ENCODE peak calls at places on chromosomes 16 and 17, in four cellular contexts. One of them, this sample, is unnamed.

GRCh38 chr16:54334208-54334607 is 47.6 kb upstream of the IRX3 start:
- DNase-seq in HEK293T: no peak
- DNase-seq in K562: no peak
- DNase-seq in HepG2: no peak
- DNase-seq in this sample: no peak

GRCh38 chr17:34671191-34671590 is 91.8 kb downstream of the TMEM132E start:
- DNase-seq in HEK293T: no peak
- DNase-seq in K562: no peak
- DNase-seq in HepG2: no peak
- DNase-seq in this sample: no peak

GRCh38 chr16:2838928-2839327 is 8.8 kb downstream of the ZG16B start:
- DNase-seq in HEK293T: peak
- DNase-seq in K562: peak
- DNase-seq in HepG2: peak
- DNase-seq in this sample: no peak

GRCh38 chr17:73613271-73613941 is 30.8 kb downstream of the SDK2 start:
- DNase-seq in HEK293T: no peak
- DNase-seq in K562: no peak
- DNase-seq in HepG2: no peak
- DNase-seq in this sample: no peak

GRCh38 chr16:4535627-4536108 is 2.9 kb downstream of the CDIP1 start:
- DNase-seq in HEK293T: no peak
- DNase-seq in K562: no peak
- DNase-seq in HepG2: no peak
- DNase-seq in this sample: no peak

GRCh38 chr17:49787932-49788442 is 494 bp upstream of the KAT7 start:
- DNase-seq in HEK293T: no peak
- DNase-seq in K562: no peak
- DNase-seq in HepG2: no peak
- DNase-seq in this sample: no peak

GRCh38 chr17:14201595-14201994 is 35.1 kb downstream of the CDRT15 start:
- DNase-seq in HEK293T: no peak
- DNase-seq in K562: no peak
- DNase-seq in HepG2: no peak
- DNase-seq in this sample: no peak

GRCh38 chr16:87352818-87353217 is 30.8 kb downstream of the FBXO31 start:
- DNase-seq in HEK293T: no peak
- DNase-seq in K562: no peak
- DNase-seq in HepG2: no peak
- DNase-seq in this sample: no peak

GRCh38 chr17:29245401-29245800 is 1.3 kb upstream of the CRYBA1 start:
- DNase-seq in HEK293T: no peak
- DNase-seq in K562: no peak
- DNase-seq in HepG2: no peak
- DNase-seq in this sample: no peak

GRCh38 chr17:7587420-7587786 is 2.5 kb downstream of the SOX15 start:
- DNase-seq in HEK293T: no peak
- DNase-seq in K562: no peak
- DNase-seq in HepG2: no peak
- DNase-seq in this sample: no peak

GRCh38 chr17:66589892-66590291 is 245.0 kb upstream of the CACNG5 start:
- DNase-seq in HEK293T: no peak
- DNase-seq in K562: no peak
- DNase-seq in HepG2: no peak
- DNase-seq in this sample: no peak

GRCh38 chr17:44345497-44346026 is 460 bp downstream of the GRN start:
- DNase-seq in HEK293T: peak
- DNase-seq in K562: peak
- DNase-seq in HepG2: peak
- DNase-seq in this sample: no peak
- TF ChIP-seq TARDBP in HEK293T: no peak
- TF ChIP-seq TARDBP in K562: no peak
- TF ChIP-seq TARDBP in HepG2: no peak
- TF ChIP-seq TARDBP in this sample: no peak

GRCh38 chr17:41593306-41594095 is 6.8 kb upstream of the KRT14 start:
- DNase-seq in HEK293T: no peak
- DNase-seq in K562: no peak
- DNase-seq in HepG2: no peak
- DNase-seq in this sample: no peak

GRCh38 chr17:41594363-41594915 is 7.7 kb upstream of the KRT14 start:
- DNase-seq in HEK293T: no peak
- DNase-seq in K562: no peak
- DNase-seq in HepG2: no peak
- DNase-seq in this sample: no peak

GRCh38 chr17:41592601-41593305 is 6.1 kb upstream of the KRT14 start:
- DNase-seq in HEK293T: no peak
- DNase-seq in K562: no peak
- DNase-seq in HepG2: no peak
- DNase-seq in this sample: no peak

GRCh38 chr17:41599680-41600079 is 12.9 kb downstream of the KRT16 start:
- DNase-seq in HEK293T: no peak
- DNase-seq in K562: no peak
- DNase-seq in HepG2: no peak
- DNase-seq in this sample: no peak

GRCh38 chr17:41595585-41595984 is 8.9 kb upstream of the KRT14 start:
- DNase-seq in HEK293T: no peak
- DNase-seq in K562: no peak
- DNase-seq in HepG2: no peak
- DNase-seq in this sample: no peak
- TF ChIP-seq TARDBP in HEK293T: no peak
- TF ChIP-seq TARDBP in K562: no peak
- TF ChIP-seq TARDBP in HepG2: no peak
- TF ChIP-seq TARDBP in this sample: no peak

DNA sequence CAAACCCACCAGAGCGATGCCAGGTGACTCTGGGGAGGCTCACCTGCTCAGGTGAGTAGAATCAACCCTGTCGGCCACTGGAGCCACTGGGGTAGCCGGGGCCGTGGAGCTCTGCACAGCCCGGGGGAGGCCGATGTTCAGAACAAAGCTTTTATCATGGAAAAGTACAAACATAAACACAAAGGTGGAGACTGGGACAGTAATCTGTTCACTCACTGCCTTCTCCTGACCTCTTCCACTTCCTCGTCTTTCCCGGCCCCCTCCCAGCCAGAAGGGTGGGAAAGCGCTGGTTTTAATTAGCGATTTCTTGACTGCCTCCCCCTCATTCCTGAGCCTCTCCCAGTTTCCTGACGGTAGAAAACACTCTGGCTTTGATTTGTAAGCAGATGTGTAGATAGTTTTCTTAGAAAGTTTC is 9.8 kb upstream of the TEX19 start:
- DNase-seq in HEK293T: no peak
- DNase-seq in K562: no peak
- DNase-seq in HepG2: no peak
- DNase-seq in this sample: no peak
- TF ChIP-seq TARDBP in HEK293T: no peak
- TF ChIP-seq TARDBP in K562: no peak
- TF ChIP-seq TARDBP in HepG2: no peak
- TF ChIP-seq TARDBP in this sample: no peak

DNA sequence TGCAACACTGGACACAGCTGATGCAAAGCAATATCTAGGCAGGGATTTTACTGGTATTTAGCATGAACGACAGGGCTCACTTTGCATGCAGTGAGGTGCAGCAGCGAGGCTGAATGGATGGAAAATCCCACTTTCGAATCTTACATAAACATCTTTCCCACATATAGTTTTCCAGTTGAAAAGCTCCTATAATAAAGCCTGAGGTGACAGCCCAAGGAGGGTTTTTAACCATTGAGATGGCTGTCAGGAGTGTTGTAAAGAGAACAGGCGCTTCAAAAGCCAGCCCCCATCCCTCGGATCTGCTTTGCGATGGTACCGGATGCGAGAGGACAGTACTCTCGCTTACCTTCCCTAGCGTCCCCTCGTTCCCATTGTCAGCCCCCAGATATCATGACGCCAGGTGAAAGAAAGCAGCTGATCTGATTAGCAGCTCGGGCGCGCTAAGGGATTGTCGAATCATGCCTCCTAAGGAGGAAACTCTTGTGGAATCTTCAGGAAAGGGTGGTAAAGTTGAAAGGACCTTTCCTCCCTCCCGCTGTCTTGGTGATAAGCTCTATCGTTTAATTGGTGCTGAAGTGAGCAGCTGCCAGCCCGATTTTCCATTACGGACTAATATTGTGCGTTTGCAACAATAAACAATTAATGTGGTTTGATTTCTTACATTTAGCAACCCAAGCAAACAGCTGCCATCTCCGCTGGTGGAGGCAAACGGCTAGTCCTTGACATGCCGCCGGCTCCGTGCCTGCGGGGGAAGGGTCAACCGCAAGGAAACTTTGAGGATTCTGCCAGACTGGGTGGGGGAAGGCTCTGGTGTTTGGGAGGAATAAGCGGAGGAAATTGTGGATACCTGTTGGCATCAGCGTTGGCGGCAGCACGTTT is 1.8 kb downstream of the CDH8 start:
- DNase-seq in HEK293T: no peak
- DNase-seq in K562: no peak
- DNase-seq in HepG2: no peak
- DNase-seq in this sample: no peak
- TF ChIP-seq TARDBP in HEK293T: no peak
- TF ChIP-seq TARDBP in K562: no peak
- TF ChIP-seq TARDBP in HepG2: no peak
- TF ChIP-seq TARDBP in this sample: no peak

GRCh38 chr16:20260215-20261009 is 66.9 kb downstream of the GP2 start:
- DNase-seq in HEK293T: no peak
- DNase-seq in K562: no peak
- DNase-seq in HepG2: no peak
- DNase-seq in this sample: no peak

GRCh38 chr16:20265019-20265418 is 62.3 kb downstream of the GP2 start:
- DNase-seq in HEK293T: no peak
- DNase-seq in K562: no peak
- DNase-seq in HepG2: no peak
- DNase-seq in this sample: no peak

GRCh38 chr16:20262248-20262647 is 65.1 kb downstream of the GP2 start:
- DNase-seq in HEK293T: no peak
- DNase-seq in K562: no peak
- DNase-seq in HepG2: no peak
- DNase-seq in this sample: no peak

GRCh38 chr16:20259549-20259948 is 67.8 kb downstream of the GP2 start:
- DNase-seq in HEK293T: no peak
- DNase-seq in K562: no peak
- DNase-seq in HepG2: no peak
- DNase-seq in this sample: no peak

DNA sequence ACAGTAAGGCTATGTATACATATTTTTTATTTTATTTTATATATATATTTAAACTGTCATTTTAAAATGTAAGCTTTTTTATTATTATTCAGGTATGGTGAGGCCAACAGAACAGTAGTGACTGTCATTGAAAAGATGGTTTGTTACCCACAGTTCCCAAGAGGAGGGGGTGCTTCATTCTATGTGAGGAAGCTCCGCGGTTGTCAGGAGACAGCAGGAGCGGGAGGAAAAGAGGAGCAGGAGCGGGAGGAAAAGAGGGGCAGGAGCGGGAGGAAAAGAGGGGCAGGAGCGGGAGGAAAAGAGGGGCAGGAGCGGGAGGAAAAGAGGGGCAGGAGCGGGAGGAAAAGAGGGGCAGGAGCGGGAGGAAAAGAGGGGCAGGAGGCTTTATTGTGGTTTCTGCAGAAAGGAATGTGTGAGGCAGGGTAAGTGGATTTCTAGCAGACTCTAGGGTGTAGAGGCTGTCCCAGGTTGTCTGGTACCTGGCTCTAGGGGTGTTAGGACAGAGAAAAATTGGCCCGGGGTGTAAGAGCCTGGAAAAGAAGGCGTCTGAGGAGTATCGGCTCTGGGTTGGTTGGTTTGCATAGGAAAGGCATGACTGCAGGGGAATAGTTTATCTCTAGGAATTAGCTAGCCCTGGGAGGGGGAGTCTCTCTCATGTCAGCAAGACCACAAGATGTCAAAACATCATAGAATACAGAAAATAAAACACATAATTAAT is 64.0 kb downstream of the GP2 start:
- DNase-seq in HEK293T: no peak
- DNase-seq in K562: no peak
- DNase-seq in HepG2: no peak
- DNase-seq in this sample: no peak
- TF ChIP-seq TARDBP in HEK293T: no peak
- TF ChIP-seq TARDBP in K562: no peak
- TF ChIP-seq TARDBP in HepG2: no peak
- TF ChIP-seq TARDBP in this sample: no peak

DNA sequence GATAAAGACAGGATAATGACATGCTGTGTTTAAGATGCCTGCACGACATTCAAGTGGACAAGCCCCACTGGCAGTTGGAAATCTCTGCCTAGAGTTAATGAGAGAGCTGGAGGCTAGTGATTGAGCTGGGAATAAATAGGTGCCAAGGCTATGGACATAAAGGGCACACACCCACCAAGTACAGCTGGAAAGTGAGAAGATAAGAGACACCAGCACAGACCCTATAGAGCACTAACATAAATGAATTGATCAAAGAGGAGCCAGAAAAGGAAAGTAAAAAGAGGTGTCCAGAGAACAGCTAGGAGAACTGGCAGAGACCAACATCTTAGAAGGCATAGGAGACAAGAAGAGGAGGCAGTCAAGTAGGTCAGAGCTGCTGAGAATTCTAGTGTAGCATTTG is 101.2 kb downstream of the YPEL2 start:
- DNase-seq in HEK293T: no peak
- DNase-seq in K562: no peak
- DNase-seq in HepG2: no peak
- DNase-seq in this sample: no peak
- TF ChIP-seq TARDBP in HEK293T: no peak
- TF ChIP-seq TARDBP in K562: no peak
- TF ChIP-seq TARDBP in HepG2: no peak
- TF ChIP-seq TARDBP in this sample: no peak

This sample was measured in GM12878.